ENCODE peak calls at places on chromosome 19, in four cellular contexts. S is mucosa of descending colon, T is stomach, V is psoas muscle. J is an unnamed sample.
A peak's percentile ranks its signal among the peaks of the same experiment; 100 is the strongest.

GRCh38 chr19:3586707-3587346 is 1.5 kb downstream of the GIPC3 start:
- DNase-seq in S (no peak), T (peak; percentile 75), V (no peak), J (no peak)

GRCh38 chr19:55441319-55441691 is 1.8 kb downstream of the SHISA7 start:
- DNase-seq in S (no peak), T (no peak), V (no peak), J (no peak)

GRCh38 chr19:42351079-42351735 is 25.8 kb downstream of the MEGF8 start:
- DNase-seq in S (no peak), T (no peak), V (no peak), J (peak; percentile 63)

GRCh38 chr19:58380037-58380735 is 644 bp downstream of the ZNF837 start:
- DNase-seq in S (no peak), T (no peak), V (no peak), J (no peak)

GRCh38 chr19:41876847-41877489 is at the start of gene CD79A:
- DNase-seq in S (no peak), T (no peak), V (no peak), J (no peak)

GRCh38 chr19:49929121-49929610 is at the start of the genes ATF5 and NUP62:
- DNase-seq in S (peak; percentile 89), T (peak; percentile 90), V (peak; percentile 92), J (peak; percentile 87)

GRCh38 chr19:3881272-3882040 is 971 bp downstream of the ATCAY start:
- DNase-seq in S (no peak), T (no peak), V (no peak), J (no peak)

GRCh38 chr19:54532528-54532927 is 29.9 kb downstream of the LAIR2 start:
- DNase-seq in S (no peak), T (no peak), V (no peak), J (no peak)

GRCh38 chr19:14146789-14147216 is 10.4 kb upstream of the ASF1B start:
- DNase-seq in S (no peak), T (no peak), V (no peak), J (no peak)

GRCh38 chr19:30011051-30011578 is 69.1 kb downstream of the URI1 start:
- DNase-seq in S (no peak), T (no peak), V (no peak), J (no peak)

GRCh38 chr19:28556371-28556770 is 656.6 kb downstream of the UQCRFS1 start:
- DNase-seq in S (no peak), T (no peak), V (no peak), J (no peak)

GRCh38 chr19:17626456-17626855 is 61.7 kb downstream of the UNC13A start:
- DNase-seq in S (no peak), T (no peak), V (no peak), J (no peak)

GRCh38 chr19:17625980-17626379 is 62.2 kb downstream of the UNC13A start:
- DNase-seq in S (no peak), T (no peak), V (no peak), J (no peak)

GRCh38 chr19:17624314-17624991 is 63.7 kb downstream of the UNC13A start:
- DNase-seq in S (no peak), T (no peak), V (no peak), J (no peak)

GRCh38 chr19:17623224-17623935 is 64.8 kb downstream of the UNC13A start:
- DNase-seq in S (no peak), T (no peak), V (no peak), J (no peak)

GRCh38 chr19:17625043-17625442 is 63.1 kb downstream of the UNC13A start:
- DNase-seq in S (no peak), T (no peak), V (no peak), J (no peak)
- H3K4me1 ChIP-seq in S (no peaks in the 10 kb centered on the region), T (no peaks in the 10 kb centered on the region), V (no peaks in the 10 kb centered on the region), J (no peaks in the 10 kb centered on the region)

GRCh38 chr19:33811736-33812387 is 15.2 kb downstream of the KCTD15 start:
- DNase-seq in S (no peak), T (no peak), V (no peak), J (peak; percentile 24)
- TF ChIP-seq CTCF in S (no peak), T (no peak), V (no peak), J (no peak)

DNA sequence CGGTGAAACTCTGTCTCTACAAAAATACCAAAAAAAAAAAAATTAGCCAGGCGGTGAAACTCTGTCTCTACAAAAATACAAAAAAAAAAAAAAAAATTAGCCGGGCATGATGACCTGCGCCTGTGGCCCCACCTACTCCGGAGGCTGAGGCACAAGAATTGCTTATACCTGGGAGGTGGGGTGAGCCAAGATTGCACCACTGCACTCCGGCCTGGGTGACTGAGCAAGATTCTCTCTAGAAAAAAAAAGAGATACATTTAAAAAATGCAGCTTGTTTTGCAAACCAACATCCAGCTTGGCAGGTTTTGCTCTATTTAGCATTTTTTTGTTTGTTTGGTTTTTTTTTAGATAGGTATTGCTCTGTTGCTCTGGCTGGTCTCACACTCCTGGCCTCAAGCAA is 6.7 kb upstream of the PGPEP1 start:
- DNase-seq in S (no peak), T (no peak), V (no peak), J (no peak)
- H3K4me3 ChIP-seq in S (no peak overlapping the region), T (no peak overlapping the region), V (no peak overlapping the region), J (no peak overlapping the region)

DNA sequence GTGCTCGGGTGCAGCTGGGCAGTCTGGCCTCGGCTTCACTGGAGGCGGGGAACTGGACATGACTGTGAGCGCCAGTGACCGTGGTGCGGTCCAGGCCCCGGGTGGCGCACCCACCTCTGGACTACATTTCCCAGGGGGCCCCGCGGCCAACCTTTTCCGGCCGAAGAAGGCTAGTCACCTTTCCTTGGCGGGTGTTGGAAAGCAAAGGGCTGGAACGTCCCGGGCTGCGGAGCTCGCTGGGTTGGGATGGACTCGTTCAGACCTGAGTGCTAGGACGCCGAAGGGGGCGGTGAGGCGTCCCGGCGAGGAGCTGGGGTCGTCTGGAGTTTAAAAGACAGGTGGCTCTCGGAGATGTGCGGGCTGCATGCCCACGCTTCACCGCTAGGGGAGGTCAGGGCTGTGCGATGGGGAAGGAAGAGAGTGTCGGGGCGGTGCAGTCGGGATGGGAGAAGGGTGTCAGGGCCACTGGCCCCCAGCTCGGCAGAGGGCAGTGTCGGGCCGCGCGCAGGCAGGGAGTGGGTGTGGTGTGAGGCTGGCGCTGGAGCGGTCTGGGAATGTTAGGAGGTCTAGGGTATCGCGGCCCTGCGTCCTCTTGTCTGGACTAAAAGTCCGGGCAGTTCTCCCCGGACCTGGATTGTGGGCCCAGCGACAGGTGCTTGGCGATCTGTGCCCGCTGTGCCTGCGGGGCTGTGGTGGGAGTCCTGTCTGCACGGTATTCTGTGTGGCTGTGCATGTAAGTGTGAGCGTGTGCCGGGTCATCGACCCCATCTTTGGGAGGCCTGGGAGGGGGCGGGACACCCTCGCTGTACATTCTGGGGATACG is 57.1 kb downstream of the ZNF568 start:
- DNase-seq in S (peak; percentile 92), T (peak; percentile 78), V (peak; percentile 84), J (peak; percentile 64)
- H3K4me1 ChIP-seq in S (peaks cover 3% of the 10 kb centered on the region), T (peaks cover 7% of the 10 kb centered on the region), V (no peaks in the 10 kb centered on the region), J (no peaks in the 10 kb centered on the region)

GRCh38 chr19:39842693-39843435 is 3.3 kb downstream of the FBL start:
- DNase-seq in S (no peak), T (no peak), V (no peak), J (peak; percentile 8)
- TF ChIP-seq CTCF in S (no peak), T (no peak), V (no peak), J (peak; percentile 20)

DNA sequence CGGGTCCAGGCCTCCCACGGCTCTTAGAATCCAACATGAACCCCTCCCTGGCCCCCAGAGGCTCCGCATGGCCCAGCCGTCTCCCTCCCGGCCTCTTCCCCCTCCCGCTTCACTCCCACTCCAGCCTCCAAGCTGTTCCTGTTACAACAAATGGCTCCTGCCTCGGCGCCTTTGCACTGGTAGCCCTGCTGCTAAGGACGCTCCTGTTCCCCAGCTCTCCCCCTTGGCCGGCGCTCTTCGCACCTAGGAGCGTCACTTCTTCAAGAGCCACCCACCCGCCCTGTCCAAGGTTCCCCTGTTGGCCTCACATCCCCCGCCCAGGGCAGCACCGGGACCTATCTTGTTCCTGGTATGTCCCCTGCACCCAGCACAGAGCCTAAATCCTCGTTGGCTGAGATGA is 9.4 kb downstream of the CCDC124 start:
- DNase-seq in S (no peak), T (no peak), V (no peak), J (no peak)
- H3K4me3 ChIP-seq in S (no peak overlapping the region), T (no peak overlapping the region), V (no peak overlapping the region), J (no peak overlapping the region)

DNA sequence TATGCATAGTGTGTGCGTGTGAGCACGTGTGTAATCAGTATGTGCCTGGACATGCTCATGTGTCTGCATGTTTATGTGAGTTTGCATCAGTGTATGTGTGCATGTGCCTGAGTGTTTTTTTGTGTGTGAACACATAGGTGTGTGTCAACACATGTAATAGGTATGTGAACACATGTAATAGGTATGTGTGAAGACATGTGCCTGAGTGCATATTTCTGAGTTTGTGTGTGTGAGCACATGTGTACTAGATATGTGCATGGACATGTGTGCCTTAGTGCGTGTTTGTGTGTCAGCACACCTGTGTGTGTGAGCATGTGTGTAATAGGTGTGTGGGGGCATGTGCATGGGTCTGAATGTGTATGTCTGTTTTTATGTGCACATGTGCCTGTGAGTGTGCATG is 7.4 kb downstream of the SPPL2B start:
- DNase-seq in S (no peak), T (no peak), V (no peak), J (no peak)
- H3K4me1 ChIP-seq in S (peaks cover 34% of the 10 kb centered on the region), T (peaks cover 29% of the 10 kb centered on the region), V (peaks cover 28% of the 10 kb centered on the region), J (no peaks in the 10 kb centered on the region)

DNA sequence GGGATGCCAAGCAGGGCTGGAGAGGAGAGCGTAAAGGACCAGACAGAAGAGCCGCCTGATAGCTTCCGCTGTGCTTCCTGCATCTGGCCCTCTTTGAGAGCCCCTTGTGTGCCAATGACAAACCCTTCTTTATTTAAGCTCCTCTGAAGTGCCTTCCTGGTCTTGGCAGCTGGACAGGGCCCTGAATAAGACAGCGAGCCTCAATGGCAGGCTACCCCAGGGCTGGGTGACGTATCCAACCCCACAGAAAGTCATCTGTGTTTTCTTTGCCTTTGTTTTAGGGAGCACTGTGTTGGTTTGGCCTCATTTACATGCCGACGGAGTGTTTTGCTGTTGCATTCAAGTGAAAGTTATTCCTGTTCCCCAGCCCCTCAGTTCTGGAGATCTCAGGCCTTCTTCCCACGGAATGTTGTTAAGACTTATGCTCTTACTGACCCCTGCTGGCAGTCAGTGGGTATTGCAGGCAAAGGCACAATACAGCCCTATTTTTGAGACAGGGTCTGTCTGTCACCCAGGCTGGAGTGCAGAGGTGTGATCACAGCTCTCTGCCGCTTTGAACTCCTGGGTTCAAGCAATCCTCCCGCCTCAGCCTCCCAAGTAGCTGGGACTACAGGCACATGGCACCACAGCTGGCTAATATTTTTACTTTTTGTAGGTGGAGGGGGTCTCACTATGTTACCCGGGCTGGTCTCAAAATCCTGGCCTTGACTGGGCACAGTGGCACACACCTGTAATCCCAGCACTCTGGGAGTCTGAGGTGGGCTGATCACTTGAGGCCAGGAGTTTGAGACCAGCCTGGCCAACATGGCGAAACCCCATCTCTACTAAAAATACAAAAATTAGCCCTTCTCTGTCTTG is 16.8 kb downstream of the CCL25 start:
- DNase-seq in S (no peak), T (no peak), V (no peak), J (no peak)
- TF ChIP-seq CTCF in S (no peak), T (no peak), V (peak; percentile 39), J (peak; percentile 28)